ENCODE peak calls at places on chromosome 1, in four cellular contexts. V is SK-N-SH, H is A549, Z is mesothelial cell of epicardium. K is an unnamed sample.

GRCh38 chr1:32813941-32814739 is 3.0 kb downstream of the YARS1 start:
- DNase-seq in V (no peak), H (no peak), Z (no peak), K (no peak)

GRCh38 chr1:200129480-200129879 is 102.0 kb downstream of the NR5A2 start:
- DNase-seq in V (no peak), H (no peak), Z (no peak), K (no peak)

GRCh38 chr1:232319106-232319505 is 310.8 kb downstream of the SIPA1L2 start:
- DNase-seq in V (peak), H (no peak), Z (no peak), K (no peak)

GRCh38 chr1:47676311-47677054 is 238.6 kb downstream of the FOXD2 start:
- DNase-seq in V (no peak), H (no peak), Z (no peak), K (no peak)

GRCh38 chr1:79711001-79711431 is 704.5 kb upstream of the ADGRL4 start:
- DNase-seq in V (no peak), H (no peak), Z (no peak), K (no peak)

GRCh38 chr1:166999500-166999899 is 10.4 kb downstream of the MAEL start:
- DNase-seq in V (no peak), H (no peak), Z (no peak), K (no peak)

GRCh38 chr1:230572121-230573083 is 69.9 kb upstream of the COG2 start:
- DNase-seq in V (no peak), H (no peak), Z (no peak), K (no peak)

GRCh38 chr1:19643602-19644419 is at the start of gene NBL1:
- DNase-seq in V (peak), H (peak), Z (peak), K (no peak)

GRCh38 chr1:40401427-40402201 is 28.1 kb downstream of the SMAP2 start:
- DNase-seq in V (no peak), H (no peak), Z (no peak), K (no peak)

GRCh38 chr1:184621262-184621661 is 133.4 kb downstream of the EDEM3 start:
- DNase-seq in V (no peak), H (no peak), Z (no peak), K (no peak)

GRCh38 chr1:93845554-93846150 is 33.4 kb downstream of the DNTTIP2 start:
- DNase-seq in V (no peak), H (peak), Z (peak), K (peak)

GRCh38 chr1:234921266-234922062 is 207.2 kb downstream of the TOMM20 start:
- DNase-seq in V (no peak), H (no peak), Z (no peak), K (no peak)

GRCh38 chr1:5751833-5752714 is 240.2 kb downstream of the NPHP4 start:
- DNase-seq in V (no peak), H (no peak), Z (no peak), K (no peak)

GRCh38 chr1:5752715-5753330 is 239.4 kb downstream of the NPHP4 start:
- DNase-seq in V (peak), H (no peak), Z (no peak), K (no peak)

GRCh38 chr1:5748286-5749225 is 243.7 kb downstream of the NPHP4 start:
- DNase-seq in V (no peak), H (no peak), Z (no peak), K (no peak)

GRCh38 chr1:5751171-5751556 is 241.1 kb downstream of the NPHP4 start:
- DNase-seq in V (no peak), H (no peak), Z (no peak), K (no peak)

GRCh38 chr1:5750186-5751170 is 241.7 kb downstream of the NPHP4 start:
- DNase-seq in V (no peak), H (no peak), Z (no peak), K (no peak)
- TF ChIP-seq CTCF in V (no peak), H (no peak), Z (no peak), K (no peak)

GRCh38 chr1:174696026-174696821 is 248.5 kb downstream of the GPR52 start:
- DNase-seq in V (no peak), H (no peak), Z (no peak), K (no peak)

GRCh38 chr1:174690266-174690665 is 242.5 kb downstream of the GPR52 start:
- DNase-seq in V (no peak), H (no peak), Z (no peak), K (no peak)

GRCh38 chr1:174693085-174693484 is 245.3 kb downstream of the GPR52 start:
- DNase-seq in V (no peak), H (no peak), Z (no peak), K (no peak)

GRCh38 chr1:174689524-174689923 is 241.8 kb downstream of the GPR52 start:
- DNase-seq in V (no peak), H (no peak), Z (no peak), K (no peak)

GRCh38 chr1:174692313-174692712 is 244.5 kb downstream of the GPR52 start:
- DNase-seq in V (no peak), H (no peak), Z (no peak), K (no peak)
- TF ChIP-seq CTCF in V (peak), H (no peak), Z (no peak), K (peak)

DNA sequence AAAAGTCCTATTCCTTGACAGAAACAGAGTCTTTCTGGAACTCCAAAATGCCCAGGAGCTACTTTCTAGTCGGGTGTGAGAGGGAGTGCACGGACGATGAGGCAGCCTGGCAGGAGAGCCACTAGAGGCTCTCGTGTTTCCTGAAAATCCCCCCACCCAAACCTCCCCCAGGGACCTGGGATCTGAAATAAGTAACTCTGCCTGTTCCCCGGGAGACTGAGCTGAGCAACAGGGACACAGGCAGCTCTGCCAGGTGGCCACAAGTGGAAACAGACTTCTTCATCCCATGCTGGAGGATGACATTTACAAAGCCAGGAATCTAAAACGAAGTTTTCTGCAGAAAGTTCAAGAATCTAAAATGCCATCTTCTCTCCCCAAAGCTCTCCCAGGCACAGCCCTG is 77.1 kb downstream of the ITPKB start:
- DNase-seq in V (no peak), H (no peak), Z (no peak), K (no peak)
- TF ChIP-seq CTCF in V (no peak), H (no peak), Z (no peak), K (no peak)

GRCh38 chr1:38291906-38292521 is 245.4 kb upstream of the POU3F1 start:
- DNase-seq in V (no peak), H (no peak), Z (no peak), K (no peak)
- TF ChIP-seq CTCF in V (no peak), H (no peak), Z (no peak), K (no peak)